ENCODE peak calls at places on chromosomes 6 and 20, in five cellular contexts. Z is epithelial cell of esophagus, E is brain microvascular endothelial cell, L is fibroblast of lung, I is cardiac fibroblast. P is an unnamed sample.
A peak's percentile ranks its signal among the peaks of the same experiment; 100 is the strongest.

GRCh38 chr20:47815416-47815806 is 30.1 kb upstream of the SULF2 start:
- DNase-seq in I (no peak), L (no peak), E (no peak), Z (no peak), P (no peak)

GRCh38 chr20:50027611-50028105 is 44.9 kb downstream of the SNAI1 start:
- DNase-seq in Z (peak; percentile 64), E (peak; percentile 81), L (peak; percentile 85), I (peak; percentile 95), P (peak; percentile 88)

GRCh38 chr20:33686984-33687366 is 790 bp upstream of the E2F1 start:
- DNase-seq in L (no peak), E (no peak), I (no peak), Z (no peak), P (no peak)

GRCh38 chr20:13054011-13054410 is 45.2 kb downstream of the SPTLC3 start:
- DNase-seq in I (no peak), L (no peak), Z (no peak), E (no peak), P (no peak)

GRCh38 chr20:6530254-6530653 is 237.2 kb upstream of the BMP2 start:
- DNase-seq in I (no peak), Z (no peak), E (no peak), L (peak; percentile 45), P (peak; percentile 79)

GRCh38 chr6:48281217-48281616 is 170.2 kb upstream of the PTCHD4 start:
- DNase-seq in I (no peak), E (no peak), Z (no peak), L (no peak), P (no peak)

GRCh38 chr20:48823960-48824497 is 3.8 kb downstream of the PREX1 start:
- DNase-seq in L (peak; percentile 27), Z (peak; percentile 84), E (peak; percentile 76), I (peak; percentile 33), P (peak; percentile 42)

GRCh38 chr20:36632487-36633284 is 13.3 kb downstream of the SLA2 start:
- DNase-seq in L (no peak), Z (no peak), I (no peak), E (no peak), P (no peak)

GRCh38 chr6:155084431-155085123 is 89.5 kb downstream of the TIAM2 start:
- DNase-seq in Z (peak; percentile 17), L (no peak), I (no peak), E (peak; percentile 48), P (no peak)

GRCh38 chr20:48238781-48239180 is 453.5 kb upstream of the SULF2 start:
- DNase-seq in E (no peak), I (no peak), Z (no peak), L (no peak), P (peak; percentile 19)

GRCh38 chr6:161079566-161080262 is 88.1 kb downstream of the MAP3K4 start:
- DNase-seq in I (peak; percentile 55), E (peak; percentile 84), Z (peak; percentile 88), L (peak; percentile 50), P (peak; percentile 57)

GRCh38 chr6:71299541-71300470 is 11.2 kb downstream of the OGFRL1 start:
- DNase-seq in Z (peak; percentile 87), I (no peak), E (no peak), L (no peak), P (no peak)

GRCh38 chr6:75171581-75172360 is 34.1 kb downstream of the COL12A1 start:
- DNase-seq in E (no peak), Z (no peak), L (peak; percentile 56), I (peak; percentile 52), P (peak; percentile 55)

GRCh38 chr6:154805288-154805911 is 72.2 kb downstream of the SCAF8 start:
- DNase-seq in E (peak; percentile 25), I (peak; percentile 80), Z (peak; percentile 49), L (peak; percentile 80), P (peak; percentile 74)

GRCh38 chr6:144134176-144134575 is 16.1 kb upstream of the STX11 start:
- DNase-seq in L (peak; percentile 20), I (no peak), E (no peak), Z (no peak), P (no peak)

GRCh38 chr6:16927205-16927604 is 165.9 kb upstream of the ATXN1 start:
- DNase-seq in L (no peak), I (no peak), Z (no peak), E (no peak), P (no peak)

GRCh38 chr20:57411406-57412283 is 20.4 kb downstream of the RBM38 start:
- DNase-seq in E (no peak), Z (no peak), L (no peak), I (no peak), P (no peak)

GRCh38 chr20:8131598-8132014 is 460 bp upstream of the PLCB1 start:
- DNase-seq in E (peak; percentile 40), I (no peak), Z (no peak), L (peak; percentile 45), P (peak; percentile 51)

GRCh38 chr6:38443341-38443740 is 196.4 kb downstream of the BTBD9 start:
- DNase-seq in L (no peak), E (no peak), I (peak; percentile 7), Z (peak; percentile 2), P (peak; percentile 11)

GRCh38 chr20:15784020-15784419 is 789.2 kb downstream of the KIF16B start:
- DNase-seq in L (no peak), E (no peak), Z (peak; percentile 51), I (no peak), P (no peak)

GRCh38 chr6:126444874-126445273 is 105.0 kb downstream of the CENPW start:
- DNase-seq in L (peak; percentile 28), I (no peak), E (peak; percentile 44), Z (no peak), P (peak; percentile 26)

GRCh38 chr6:33315753-33316602 is 1.6 kb downstream of the ZBTB22 start:
- DNase-seq in Z (no peak), I (no peak), L (no peak), E (no peak), P (no peak)

GRCh38 chr6:30841644-30842504 is 42.4 kb upstream of the DDR1 start:
- DNase-seq in Z (no peak), E (no peak), I (peak; percentile 90), L (peak; percentile 54), P (peak; percentile 99)

GRCh38 chr6:63805808-63806572 is 170.4 kb downstream of the PHF3 start:
- DNase-seq in L (peak; percentile 92), Z (peak; percentile 94), I (peak; percentile 82), E (peak; percentile 40), P (peak; percentile 97)

GRCh38 chr6:15901141-15902115 is 227.5 kb upstream of the MYLIP start:
- DNase-seq in L (no peak), E (no peak), Z (peak; percentile 44), I (peak; percentile 37), P (no peak)

GRCh38 chr6:16822529-16822928 is 61.3 kb upstream of the ATXN1 start:
- DNase-seq in I (no peak), L (no peak), Z (peak; percentile 44), E (no peak), P (no peak)

GRCh38 chr6:48472121-48472520 is 361.1 kb upstream of the PTCHD4 start:
- DNase-seq in Z (no peak), E (no peak), I (peak; percentile 67), L (peak; percentile 31), P (peak; percentile 31)

GRCh38 chr6:165611294-165611693 is 51.7 kb downstream of the PDE10A start:
- DNase-seq in I (peak; percentile 11), E (no peak), L (no peak), Z (no peak), P (no peak)

DNA sequence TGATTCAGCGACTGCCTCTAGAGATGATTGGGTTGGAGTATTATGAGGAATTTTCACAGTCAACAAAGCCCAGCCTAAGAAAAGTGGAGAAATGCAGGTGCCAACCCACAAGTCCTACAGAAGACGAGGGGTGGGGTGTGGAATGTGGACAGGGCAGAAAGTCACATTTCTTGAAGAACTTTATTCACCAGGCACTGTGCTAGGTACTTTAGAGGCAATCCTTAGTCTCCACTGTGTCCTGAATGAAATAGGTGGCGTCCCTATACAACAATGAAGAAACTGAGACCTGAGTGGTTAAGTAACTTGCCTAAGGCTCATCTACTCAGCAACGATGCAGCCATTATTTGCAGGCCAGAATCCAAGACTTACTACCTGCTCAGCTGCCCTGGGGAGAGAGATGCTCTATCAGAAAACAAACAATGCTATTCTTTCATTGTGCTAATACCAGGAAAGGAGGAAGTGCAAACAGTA is 106.3 kb downstream of the RNF144B start:
- DNase-seq in E (no peak), Z (peak; percentile 66), I (no peak), L (no peak), P (no peak)
- H3K4me3 ChIP-seq in E (no peak overlapping the region), Z (no peak overlapping the region), I (no peak overlapping the region), L (no peak overlapping the region), P (no peak overlapping the region)

GRCh38 chr20:1184638-1185315 is at the start of gene TMEM74B:
- DNase-seq in E (no peak), I (no peak), L (no peak), Z (peak; percentile 6), P (no peak)
- TF ChIP-seq CTCF in E (no peak), I (no peak), L (no peak), Z (no peak), P (no peak)

GRCh38 chr20:53847843-53848185 is 222.6 kb downstream of the BCAS1 start:
- DNase-seq in I (no peak), L (no peak), E (no peak), Z (no peak), P (no peak)
- H3K4me3 ChIP-seq in I (no peak overlapping the region), L (no peak overlapping the region), E (no peak overlapping the region), Z (no peak overlapping the region), P (no peak overlapping the region)

GRCh38 chr6:168314948-168315347 is 4.6 kb downstream of the DACT2 start:
- DNase-seq in L (no peak), Z (peak; percentile 54), I (peak; percentile 89), E (no peak), P (peak; percentile 5)
- TF ChIP-seq CTCF in L (no peak), Z (peak; percentile 38), I (no peak), E (no peak), P (peak; percentile 48)

GRCh38 chr20:41095110-41095969 is 42.0 kb upstream of the PLCG1 start:
- DNase-seq in I (peak; percentile 77), L (peak; percentile 77), Z (peak; percentile 61), E (peak; percentile 55), P (peak; percentile 77)
- H3K4me3 ChIP-seq in I (no peak overlapping the region), L (no peak overlapping the region), Z (no peak overlapping the region), E (no peak overlapping the region), P (no peak overlapping the region)

DNA sequence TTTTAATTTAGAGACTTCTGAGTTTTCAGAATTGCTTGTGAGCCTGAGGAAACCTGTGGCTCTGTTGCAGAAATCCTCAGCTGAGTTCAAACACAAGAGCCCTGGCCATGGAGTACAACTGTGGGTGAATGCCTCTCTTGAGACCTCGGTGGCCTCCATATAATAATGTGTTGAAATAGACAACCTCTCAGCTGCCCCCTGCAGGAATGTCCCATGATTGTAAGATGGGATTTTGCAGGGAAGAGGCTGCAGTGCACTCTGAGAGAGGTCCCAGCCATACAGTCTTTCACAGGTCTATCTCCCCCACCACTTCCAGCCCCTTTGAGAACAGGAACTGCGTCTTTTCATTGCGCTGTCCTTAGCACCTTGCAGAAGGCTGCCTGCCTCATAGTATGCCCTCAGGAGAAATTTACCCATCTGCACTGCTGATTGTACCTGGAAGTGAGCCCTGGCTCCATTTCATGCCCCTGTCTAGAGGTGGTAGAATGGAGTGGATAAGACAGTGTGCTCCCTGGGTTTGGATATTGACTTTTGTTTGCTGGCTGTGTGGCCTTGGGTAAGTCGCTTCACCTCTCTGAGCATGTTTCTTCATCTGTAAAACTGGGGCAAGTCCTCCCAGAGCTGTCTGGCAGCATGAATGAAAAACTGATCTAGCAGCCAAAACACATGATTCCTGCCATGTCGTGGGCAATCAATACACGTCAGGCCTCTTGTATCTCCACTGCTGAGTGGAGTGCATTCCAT is 16.8 kb upstream of the CDH22 start:
- DNase-seq in Z (peak; percentile 40), L (peak; percentile 23), E (peak; percentile 35), I (peak; percentile 41), P (peak; percentile 33)
- TF ChIP-seq CTCF in Z (peak; percentile 32), L (peak; percentile 51), E (peak; percentile 69), I (peak; percentile 54), P (peak; percentile 45)

GRCh38 chr6:46933751-46934150 is 12.0 kb upstream of the ADGRF5 start:
- DNase-seq in I (no peak), Z (no peak), E (no peak), L (no peak), P (no peak)
- H3K4me3 ChIP-seq in I (no peak overlapping the region), Z (no peak overlapping the region), E (no peak overlapping the region), L (no peak overlapping the region), P (no peak overlapping the region)

P was measured in fibroblast of villous mesenchyme.